ENCODE peak calls at places on chromosomes 6 and 20, in four cellular contexts. D, N, B and M are unnamed samples.

GRCh38 chr20:37298190-37298939 is 8.9 kb downstream of the MANBAL start:
- DNase-seq in D (no peak), N (no peak), B (no peak), M (no peak)

GRCh38 chr20:63978319-63979220 is 872 bp downstream of the SAMD10 start:
- DNase-seq in D (peak; percentile 90), N (peak; percentile 41), B (no peak), M (no peak)

GRCh38 chr20:967796-968742 is 34.0 kb downstream of the RSPO4 start:
- DNase-seq in D (peak; percentile 22), N (no peak), B (no peak), M (no peak)

GRCh38 chr20:10572853-10573252 is 100.9 kb downstream of the JAG1 start:
- DNase-seq in D (no peak), N (no peak), B (no peak), M (no peak)

GRCh38 chr6:53322188-53323029 is 26.3 kb downstream of the ELOVL5 start:
- DNase-seq in D (no peak), N (no peak), B (no peak), M (no peak)

GRCh38 chr20:45055056-45055455 is 45.9 kb downstream of the KCNS1 start:
- DNase-seq in D (no peak), N (no peak), B (no peak), M (no peak)

GRCh38 chr20:17678295-17678694 is 3.7 kb downstream of the RRBP1 start:
- DNase-seq in D (no peak), N (no peak), B (no peak), M (no peak)

GRCh38 chr6:46746691-46747090 is at the start of gene ANKRD66:
- DNase-seq in D (no peak), N (no peak), B (no peak), M (no peak)

GRCh38 chr20:60087563-60088105 is 129.4 kb downstream of the CDH26 start:
- DNase-seq in D (no peak), N (no peak), B (no peak), M (no peak)

GRCh38 chr20:53957421-53958172 is 112.8 kb downstream of the BCAS1 start:
- DNase-seq in D (no peak), N (no peak), B (no peak), M (no peak)

DNA sequence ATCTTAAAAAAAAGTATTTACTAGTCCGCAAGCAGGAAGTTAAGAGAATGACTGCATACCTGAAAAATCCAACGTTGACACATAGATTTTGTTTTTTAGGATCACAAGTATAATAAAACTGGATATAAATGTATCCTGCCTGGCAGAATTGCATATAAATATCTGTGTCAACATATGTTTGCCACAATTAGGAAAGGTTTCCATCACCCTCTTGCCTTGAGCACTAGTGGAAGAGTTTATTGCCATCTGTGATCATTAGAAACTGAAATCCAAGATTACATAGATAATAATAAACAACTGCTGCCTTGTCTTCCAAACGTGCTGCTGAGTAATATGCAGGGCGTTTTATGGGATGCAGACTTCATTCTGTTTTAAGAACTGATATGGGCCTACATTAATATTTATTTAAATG is 27.9 kb downstream of the PLEKHG1 start:
- DNase-seq in D (no peak), N (no peak), B (no peak), M (no peak)
- H3K27ac ChIP-seq in D (peak overlapping the region; percentile 54), N (peak overlapping the region; percentile 63), B (peak overlapping the region; percentile 56), M (peak overlapping the region; percentile 9)

GRCh38 chr6:106103728-106104109 is 17.6 kb downstream of the PRDM1 start:
- DNase-seq in D (peak; percentile 51), N (no peak), B (no peak), M (no peak)
- H3K27ac ChIP-seq in D (peak overlapping the region; percentile 28), N (no peak overlapping the region), B (peak overlapping the region; percentile 78), M (peak overlapping the region; percentile 49)

GRCh38 chr6:7974553-7974931 is 64.0 kb upstream of the TXNDC5 start:
- DNase-seq in D (no peak), N (no peak), B (no peak), M (no peak)

GRCh38 chr6:7974932-7975763 is 64.6 kb upstream of the TXNDC5 start:
- DNase-seq in D (peak; percentile 82), N (peak; percentile 96), B (no peak), M (peak; percentile 82)

GRCh38 chr6:7976485-7977010 is 66.0 kb upstream of the TXNDC5 start:
- DNase-seq in D (no peak), N (no peak), B (no peak), M (no peak)

GRCh38 chr6:7973603-7974002 is 63.0 kb upstream of the TXNDC5 start:
- DNase-seq in D (no peak), N (no peak), B (no peak), M (no peak)

DNA sequence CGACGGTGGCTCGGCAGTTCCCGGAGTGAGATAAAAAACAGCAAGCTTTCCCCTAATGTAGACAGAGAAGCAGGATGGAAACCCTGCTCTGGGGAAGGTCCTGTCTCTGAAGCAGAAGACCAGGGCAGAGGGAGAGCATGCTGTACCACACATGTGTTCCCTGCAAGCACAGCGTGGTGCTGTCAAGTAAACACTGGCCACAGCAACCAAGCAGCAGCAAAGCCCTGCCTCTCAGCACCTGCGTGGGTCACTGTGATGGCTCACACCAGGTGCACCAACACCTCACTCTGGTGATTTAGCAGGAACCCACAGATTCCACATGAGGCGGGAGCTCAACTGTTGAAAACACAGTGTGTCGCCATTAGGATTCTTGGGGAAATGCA is 65.2 kb upstream of the TXNDC5 start:
- DNase-seq in D (no peak), N (peak; percentile 39), B (no peak), M (no peak)
- H3K27ac ChIP-seq in D (no peak overlapping the region), N (peak overlapping the region; percentile 62), B (peak overlapping the region; percentile 8), M (no peak overlapping the region)

GRCh38 chr6:149877678-149878077 is 13.5 kb upstream of the LRP11 start:
- DNase-seq in D (no peak), N (no peak), B (no peak), M (no peak)
- H3K27ac ChIP-seq in D (no peak overlapping the region), N (no peak overlapping the region), B (no peak overlapping the region), M (no peak overlapping the region)

GRCh38 chr6:111566222-111566717 is 39.4 kb downstream of the TRAF3IP2 start:
- DNase-seq in D (no peak), N (no peak), B (no peak), M (no peak)

GRCh38 chr6:111569951-111570350 is 35.7 kb downstream of the TRAF3IP2 start:
- DNase-seq in D (no peak), N (no peak), B (no peak), M (no peak)

GRCh38 chr6:111565316-111566221 is 40.1 kb downstream of the TRAF3IP2 start:
- DNase-seq in D (no peak), N (peak; percentile 82), B (no peak), M (no peak)

GRCh38 chr6:111564482-111564945 is 41.2 kb downstream of the TRAF3IP2 start:
- DNase-seq in D (no peak), N (peak; percentile 76), B (no peak), M (no peak)

GRCh38 chr6:111566873-111567517 is 38.7 kb downstream of the TRAF3IP2 start:
- DNase-seq in D (no peak), N (no peak), B (no peak), M (no peak)
- H3K27ac ChIP-seq in D (peak overlapping the region; percentile 15), N (peak overlapping the region; percentile 93), B (peak overlapping the region; percentile 75), M (peak overlapping the region; percentile 78)

GRCh38 chr20:32332614-32333013 is 25.5 kb upstream of the ASXL1 start:
- DNase-seq in D (no peak), N (no peak), B (no peak), M (no peak)
- H3K27ac ChIP-seq in D (no peak overlapping the region), N (no peak overlapping the region), B (peak overlapping the region; percentile 32), M (no peak overlapping the region)

GRCh38 chr6:14129572-14129971 is 12.0 kb downstream of the CD83 start:
- DNase-seq in D (peak; percentile 53), N (peak; percentile 44), B (no peak), M (no peak)
- H3K27ac ChIP-seq in D (no peak overlapping the region), N (no peak overlapping the region), B (no peak overlapping the region), M (no peak overlapping the region)

DNA sequence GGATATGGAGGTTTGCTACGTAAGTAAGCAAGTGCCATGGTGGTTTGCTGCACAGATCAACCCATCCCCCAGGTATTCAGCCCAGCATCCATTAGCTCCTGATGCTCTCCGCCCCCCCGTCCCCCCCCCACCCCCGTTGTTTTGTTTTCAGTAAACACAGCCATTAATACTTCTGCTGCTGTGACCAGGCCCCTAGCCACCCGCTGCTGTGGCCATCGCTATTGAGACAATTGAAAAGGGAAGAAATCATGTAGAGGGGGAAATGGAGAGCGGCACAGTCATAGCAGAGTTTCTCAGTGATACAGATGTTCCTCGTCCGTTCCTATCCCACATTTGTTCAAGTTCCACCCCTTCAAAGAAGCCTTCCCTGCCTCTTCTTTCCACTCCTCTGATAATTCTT is 24.9 kb downstream of the SLC35D3 start:
- DNase-seq in D (no peak), N (no peak), B (no peak), M (no peak)
- H3K27ac ChIP-seq in D (no peak overlapping the region), N (no peak overlapping the region), B (no peak overlapping the region), M (no peak overlapping the region)

GRCh38 chr20:49420811-49421295 is 61.6 kb downstream of the KCNB1 start:
- DNase-seq in D (no peak), N (peak; percentile 66), B (no peak), M (peak; percentile 82)
- H3K27ac ChIP-seq in D (peak overlapping the region; percentile 38), N (peak overlapping the region; percentile 85), B (peak overlapping the region; percentile 76), M (peak overlapping the region; percentile 64)